ENCODE peak calls at places on chromosomes 5 and 9, in eight cellular contexts. One of them, this sample, is unnamed.

GRCh38 chr9:19471737-19472648 is 63.2 kb downstream of the ACER2 start:
- DNase-seq in PC-3: peak
- DNase-seq in GM23338: peak
- DNase-seq in HFF-Myc: no peak
- DNase-seq in psoas muscle: peak
- DNase-seq in GM12878: no peak
- DNase-seq in foreskin fibroblast: peak
- DNase-seq in fibroblast of lung: peak
- DNase-seq in this sample: no peak

GRCh38 chr9:134123764-134124128 is 12.1 kb upstream of the WDR5 start:
- DNase-seq in GM23338: no peak
- DNase-seq in PC-3: no peak
- DNase-seq in psoas muscle: no peak
- DNase-seq in HFF-Myc: no peak
- DNase-seq in foreskin fibroblast: no peak
- DNase-seq in fibroblast of lung: no peak
- DNase-seq in GM12878: no peak
- DNase-seq in this sample: no peak

GRCh38 chr5:35876922-35877321 is 20.2 kb downstream of the IL7R start:
- DNase-seq in HFF-Myc: no peak
- DNase-seq in fibroblast of lung: peak
- DNase-seq in GM23338: no peak
- DNase-seq in GM12878: no peak
- DNase-seq in PC-3: peak
- DNase-seq in foreskin fibroblast: peak
- DNase-seq in psoas muscle: no peak
- DNase-seq in this sample: no peak

GRCh38 chr5:168227001-168227400 is 64.4 kb upstream of the WWC1 start:
- DNase-seq in fibroblast of lung: peak
- DNase-seq in PC-3: peak
- DNase-seq in HFF-Myc: no peak
- DNase-seq in psoas muscle: no peak
- DNase-seq in foreskin fibroblast: no peak
- DNase-seq in GM23338: no peak
- DNase-seq in GM12878: no peak
- DNase-seq in this sample: no peak

GRCh38 chr9:114419796-114420195 is 32.0 kb upstream of the AKNA start:
- DNase-seq in PC-3: no peak
- DNase-seq in GM12878: no peak
- DNase-seq in foreskin fibroblast: no peak
- DNase-seq in psoas muscle: no peak
- DNase-seq in HFF-Myc: no peak
- DNase-seq in GM23338: no peak
- DNase-seq in fibroblast of lung: no peak
- DNase-seq in this sample: no peak

GRCh38 chr9:133946840-133947486 is 45.2 kb downstream of the VAV2 start:
- DNase-seq in PC-3: no peak
- DNase-seq in GM23338: no peak
- DNase-seq in HFF-Myc: no peak
- DNase-seq in GM12878: no peak
- DNase-seq in fibroblast of lung: no peak
- DNase-seq in psoas muscle: peak
- DNase-seq in foreskin fibroblast: no peak
- DNase-seq in this sample: no peak

GRCh38 chr9:128304971-128305288 is 17.3 kb downstream of the TRUB2 start:
- DNase-seq in GM23338: no peak
- DNase-seq in HFF-Myc: no peak
- DNase-seq in psoas muscle: no peak
- DNase-seq in foreskin fibroblast: no peak
- DNase-seq in GM12878: no peak
- DNase-seq in PC-3: peak
- DNase-seq in fibroblast of lung: peak
- DNase-seq in this sample: no peak

GRCh38 chr5:112865128-112865527 is 4.0 kb downstream of the SRP19 start:
- DNase-seq in GM12878: no peak
- DNase-seq in foreskin fibroblast: no peak
- DNase-seq in PC-3: no peak
- DNase-seq in psoas muscle: no peak
- DNase-seq in fibroblast of lung: no peak
- DNase-seq in GM23338: no peak
- DNase-seq in HFF-Myc: no peak
- DNase-seq in this sample: no peak

GRCh38 chr9:37903581-37903830 is 421 bp downstream of the SLC25A51 start:
- DNase-seq in GM12878: no peak
- DNase-seq in HFF-Myc: no peak
- DNase-seq in PC-3: no peak
- DNase-seq in foreskin fibroblast: peak
- DNase-seq in psoas muscle: peak
- DNase-seq in GM23338: peak
- DNase-seq in fibroblast of lung: no peak
- DNase-seq in this sample: no peak

GRCh38 chr5:79876510-79876909 is 114.6 kb downstream of the MTX3 start:
- DNase-seq in GM23338: no peak
- DNase-seq in fibroblast of lung: peak
- DNase-seq in PC-3: no peak
- DNase-seq in HFF-Myc: no peak
- DNase-seq in GM12878: no peak
- DNase-seq in psoas muscle: no peak
- DNase-seq in foreskin fibroblast: no peak
- DNase-seq in this sample: no peak

GRCh38 chr9:33380390-33381094 is 21.8 kb downstream of the AQP7 start:
- DNase-seq in fibroblast of lung: no peak
- DNase-seq in PC-3: no peak
- DNase-seq in GM23338: peak
- DNase-seq in GM12878: no peak
- DNase-seq in psoas muscle: no peak
- DNase-seq in foreskin fibroblast: no peak
- DNase-seq in HFF-Myc: no peak
- DNase-seq in this sample: no peak

GRCh38 chr5:31412324-31412723 is 119.6 kb downstream of the DROSHA start:
- DNase-seq in GM12878: no peak
- DNase-seq in PC-3: no peak
- DNase-seq in psoas muscle: no peak
- DNase-seq in GM23338: no peak
- DNase-seq in fibroblast of lung: no peak
- DNase-seq in HFF-Myc: no peak
- DNase-seq in foreskin fibroblast: no peak
- DNase-seq in this sample: peak

GRCh38 chr9:113979713-113980086 is 98.4 kb downstream of the AMBP start:
- DNase-seq in fibroblast of lung: peak
- DNase-seq in psoas muscle: no peak
- DNase-seq in GM23338: no peak
- DNase-seq in foreskin fibroblast: no peak
- DNase-seq in PC-3: no peak
- DNase-seq in GM12878: no peak
- DNase-seq in HFF-Myc: no peak
- DNase-seq in this sample: no peak

GRCh38 chr5:61328791-61329617 is 3.1 kb upstream of the ZSWIM6 start:
- DNase-seq in GM12878: no peak
- DNase-seq in PC-3: no peak
- DNase-seq in fibroblast of lung: no peak
- DNase-seq in foreskin fibroblast: no peak
- DNase-seq in GM23338: peak
- DNase-seq in psoas muscle: no peak
- DNase-seq in HFF-Myc: no peak
- DNase-seq in this sample: no peak

GRCh38 chr5:141412853-141413539 is at the start of gene PCDHGA10:
- DNase-seq in HFF-Myc: no peak
- DNase-seq in GM12878: peak
- DNase-seq in GM23338: peak
- DNase-seq in fibroblast of lung: peak
- DNase-seq in foreskin fibroblast: peak
- DNase-seq in PC-3: no peak
- DNase-seq in psoas muscle: peak
- DNase-seq in this sample: no peak

GRCh38 chr5:78109891-78110324 is 184.6 kb downstream of the AP3B1 start:
- DNase-seq in fibroblast of lung: no peak
- DNase-seq in HFF-Myc: no peak
- DNase-seq in GM23338: no peak
- DNase-seq in PC-3: no peak
- DNase-seq in GM12878: peak
- DNase-seq in psoas muscle: no peak
- DNase-seq in foreskin fibroblast: no peak
- DNase-seq in this sample: no peak

GRCh38 chr9:116151966-116152381 is 1.6 kb upstream of the PAPPA start:
- DNase-seq in GM12878: no peak
- DNase-seq in HFF-Myc: no peak
- DNase-seq in PC-3: peak
- DNase-seq in fibroblast of lung: peak
- DNase-seq in GM23338: no peak
- DNase-seq in psoas muscle: no peak
- DNase-seq in foreskin fibroblast: peak
- DNase-seq in this sample: peak

GRCh38 chr9:5042661-5043178 is 57.6 kb downstream of the JAK2 start:
- DNase-seq in fibroblast of lung: no peak
- DNase-seq in GM12878: no peak
- DNase-seq in HFF-Myc: no peak
- DNase-seq in foreskin fibroblast: no peak
- DNase-seq in psoas muscle: no peak
- DNase-seq in PC-3: no peak
- DNase-seq in GM23338: peak
- DNase-seq in this sample: no peak

GRCh38 chr9:5040730-5041389 is 55.8 kb downstream of the JAK2 start:
- DNase-seq in GM12878: no peak
- DNase-seq in GM23338: no peak
- DNase-seq in PC-3: no peak
- DNase-seq in psoas muscle: no peak
- DNase-seq in foreskin fibroblast: no peak
- DNase-seq in HFF-Myc: no peak
- DNase-seq in fibroblast of lung: no peak
- DNase-seq in this sample: no peak

GRCh38 chr9:5044160-5044559 is 59.1 kb downstream of the JAK2 start:
- DNase-seq in fibroblast of lung: no peak
- DNase-seq in PC-3: no peak
- DNase-seq in HFF-Myc: no peak
- DNase-seq in foreskin fibroblast: no peak
- DNase-seq in psoas muscle: no peak
- DNase-seq in GM23338: no peak
- DNase-seq in GM12878: no peak
- DNase-seq in this sample: no peak

GRCh38 chr9:5043381-5043780 is 58.3 kb downstream of the JAK2 start:
- DNase-seq in PC-3: peak
- DNase-seq in fibroblast of lung: no peak
- DNase-seq in HFF-Myc: no peak
- DNase-seq in psoas muscle: no peak
- DNase-seq in GM23338: no peak
- DNase-seq in GM12878: no peak
- DNase-seq in foreskin fibroblast: no peak
- DNase-seq in this sample: no peak

GRCh38 chr9:5041390-5042115 is 56.5 kb downstream of the JAK2 start:
- DNase-seq in foreskin fibroblast: no peak
- DNase-seq in fibroblast of lung: no peak
- DNase-seq in GM23338: no peak
- DNase-seq in HFF-Myc: no peak
- DNase-seq in psoas muscle: no peak
- DNase-seq in PC-3: no peak
- DNase-seq in GM12878: no peak
- DNase-seq in this sample: no peak
- H3K4me3 ChIP-seq in foreskin fibroblast: no peak
- H3K4me3 ChIP-seq in fibroblast of lung: no peak
- H3K4me3 ChIP-seq in GM23338: no peak
- H3K4me3 ChIP-seq in HFF-Myc: no peak
- H3K4me3 ChIP-seq in psoas muscle: no peak
- H3K4me3 ChIP-seq in PC-3: no peak
- H3K4me3 ChIP-seq in GM12878: no peak
- H3K4me3 ChIP-seq in this sample: no peak

GRCh38 chr5:126605525-126605924 is 4.8 kb downstream of the PHAX start:
- DNase-seq in psoas muscle: no peak
- DNase-seq in HFF-Myc: no peak
- DNase-seq in PC-3: no peak
- DNase-seq in foreskin fibroblast: no peak
- DNase-seq in GM23338: no peak
- DNase-seq in GM12878: no peak
- DNase-seq in fibroblast of lung: no peak
- DNase-seq in this sample: no peak
- TF ChIP-seq CTCF in psoas muscle: no peak
- TF ChIP-seq CTCF in HFF-Myc: no peak
- TF ChIP-seq CTCF in PC-3: no peak
- TF ChIP-seq CTCF in foreskin fibroblast: no peak
- TF ChIP-seq CTCF in GM23338: no peak
- TF ChIP-seq CTCF in GM12878: no peak
- TF ChIP-seq CTCF in fibroblast of lung: no peak
- TF ChIP-seq CTCF in this sample: no peak

GRCh38 chr5:43037929-43038510 is 2.1 kb downstream of the ANXA2R start:
- DNase-seq in fibroblast of lung: peak
- DNase-seq in GM12878: no peak
- DNase-seq in foreskin fibroblast: no peak
- DNase-seq in PC-3: peak
- DNase-seq in GM23338: peak
- DNase-seq in HFF-Myc: no peak
- DNase-seq in psoas muscle: no peak
- DNase-seq in this sample: no peak

GRCh38 chr5:43036409-43036808 is 3.7 kb downstream of the ANXA2R start:
- DNase-seq in HFF-Myc: no peak
- DNase-seq in PC-3: no peak
- DNase-seq in fibroblast of lung: peak
- DNase-seq in GM12878: no peak
- DNase-seq in foreskin fibroblast: no peak
- DNase-seq in psoas muscle: no peak
- DNase-seq in GM23338: no peak
- DNase-seq in this sample: no peak

GRCh38 chr5:43038523-43038989 is 1.6 kb downstream of the ANXA2R start:
- DNase-seq in foreskin fibroblast: no peak
- DNase-seq in fibroblast of lung: peak
- DNase-seq in HFF-Myc: no peak
- DNase-seq in GM12878: no peak
- DNase-seq in PC-3: peak
- DNase-seq in psoas muscle: no peak
- DNase-seq in GM23338: peak
- DNase-seq in this sample: no peak

GRCh38 chr5:43039115-43039467 is 1.0 kb downstream of the ANXA2R start:
- DNase-seq in fibroblast of lung: no peak
- DNase-seq in foreskin fibroblast: no peak
- DNase-seq in GM12878: no peak
- DNase-seq in PC-3: no peak
- DNase-seq in GM23338: no peak
- DNase-seq in psoas muscle: no peak
- DNase-seq in HFF-Myc: no peak
- DNase-seq in this sample: no peak

GRCh38 chr5:43036856-43037711 is 3.0 kb downstream of the ANXA2R start:
- DNase-seq in fibroblast of lung: peak
- DNase-seq in GM23338: peak
- DNase-seq in HFF-Myc: no peak
- DNase-seq in PC-3: peak
- DNase-seq in psoas muscle: peak
- DNase-seq in GM12878: no peak
- DNase-seq in foreskin fibroblast: no peak
- DNase-seq in this sample: no peak
- H3K4me3 ChIP-seq in fibroblast of lung: peak
- H3K4me3 ChIP-seq in GM23338: no peak
- H3K4me3 ChIP-seq in HFF-Myc: peak
- H3K4me3 ChIP-seq in PC-3: peak
- H3K4me3 ChIP-seq in psoas muscle: peak
- H3K4me3 ChIP-seq in GM12878: peak
- H3K4me3 ChIP-seq in foreskin fibroblast: peak
- H3K4me3 ChIP-seq in this sample: no peak

DNA sequence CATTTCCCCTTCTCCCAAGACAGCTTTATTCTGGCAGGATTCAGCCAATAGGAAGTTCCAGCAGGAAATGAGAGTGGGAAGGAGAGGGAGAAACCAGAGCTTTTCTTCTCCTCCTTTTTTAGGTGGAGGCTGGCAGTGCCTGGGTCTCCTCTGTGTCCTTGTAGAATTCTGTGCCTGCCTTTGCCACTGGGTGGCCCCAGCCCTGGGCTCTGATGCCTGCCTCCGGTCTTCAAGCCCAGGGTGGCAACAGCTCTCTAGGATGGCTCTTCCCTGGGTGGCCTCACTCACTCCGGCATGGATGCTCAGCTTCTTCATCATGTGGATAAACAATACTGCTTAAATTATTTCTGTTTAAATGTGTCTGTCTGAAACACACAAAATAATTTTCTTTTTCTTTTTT is 694.8 kb downstream of the SEMA5A start:
- DNase-seq in GM12878: no peak
- DNase-seq in fibroblast of lung: no peak
- DNase-seq in HFF-Myc: no peak
- DNase-seq in foreskin fibroblast: no peak
- DNase-seq in psoas muscle: no peak
- DNase-seq in PC-3: peak
- DNase-seq in GM23338: peak
- DNase-seq in this sample: no peak
- TF ChIP-seq CTCF in GM12878: no peak
- TF ChIP-seq CTCF in fibroblast of lung: no peak
- TF ChIP-seq CTCF in HFF-Myc: peak
- TF ChIP-seq CTCF in foreskin fibroblast: no peak
- TF ChIP-seq CTCF in psoas muscle: no peak
- TF ChIP-seq CTCF in PC-3: peak
- TF ChIP-seq CTCF in GM23338: peak
- TF ChIP-seq CTCF in this sample: no peak

This sample was measured in AG09309.